ENCODE peak calls at places on chromosomes 4 and X, in eight cellular contexts. A is activated naive CD8-positive, alpha-beta T cell treated with anti-CD3 and anti-CD28 coated beads, Interleukin-2, amount 50 U/mL, for 24 hours; D is GM13976; T is M059J; M is nucleus accumbens; B is stimulated activated CD4-positive, alpha-beta T cell treated with anti-CD3 and anti-CD28 coated beads, Interleukin-12 subunit alpha, Interleukin-12 subunit beta, amount 100 ng/mL, for 4 hours; Z is fibroblast of mammary gland; H is SK-N-MC. N is an unnamed sample.

GRCh38 chr4:8030121-8030781 is 90.6 kb upstream of the AFAP1 start:
- DNase-seq in A (no peak), D (no peak), T (no peak), M (no peak), B (no peak), Z (no peak), H (no peak), N (no peak)

GRCh38 chr4:78417603-78418002 is 134.0 kb upstream of the ANXA3 start:
- DNase-seq in A (no peak), D (no peak), T (no peak), M (no peak), B (no peak), Z (no peak), H (no peak), N (no peak)

GRCh38 chr4:86359944-86360478 is at the start of gene MAPK10:
- DNase-seq in A (peak), D (peak), T (peak), M (peak), B (peak), Z (peak), H (no peak), N (peak)

GRCh38 chrX:51852621-51853020 is 40.8 kb upstream of the MAGED1 start:
- DNase-seq in A (no peak), D (no peak), T (no peak), M (no peak), B (no peak), Z (no peak), H (peak), N (no peak)

GRCh38 chr4:168848977-168849687 is 160.9 kb downstream of the CBR4 start:
- DNase-seq in A (no peak), D (no peak), T (no peak), M (no peak), B (no peak), Z (no peak), H (peak), N (no peak)

GRCh38 chr4:69823481-69824186 is 36.3 kb downstream of the SULT1E1 start:
- DNase-seq in A (peak), D (no peak), T (peak), M (no peak), B (peak), Z (peak), H (no peak), N (no peak)

GRCh38 chrX:9285342-9285771 is 179.5 kb upstream of the TBL1X start:
- DNase-seq in A (peak), D (no peak), T (no peak), M (no peak), B (peak), Z (no peak), H (no peak), N (peak)

GRCh38 chr4:150280081-150280950 is 202.1 kb downstream of the DCLK2 start:
- DNase-seq in A (no peak), D (no peak), T (peak), M (no peak), B (no peak), Z (peak), H (no peak), N (no peak)

GRCh38 chr4:3225946-3226345 is 23.0 kb upstream of the MSANTD1 start:
- DNase-seq in A (no peak), D (no peak), T (no peak), M (no peak), B (no peak), Z (no peak), H (no peak), N (no peak)

GRCh38 chr4:175770555-175770954 is 41.5 kb downstream of the GPM6A start:
- DNase-seq in A (no peak), D (no peak), T (peak), M (no peak), B (no peak), Z (peak), H (no peak), N (no peak)

GRCh38 chr4:7153711-7154110 is 38.6 kb upstream of the SORCS2 start:
- DNase-seq in A (no peak), D (no peak), T (no peak), M (no peak), B (no peak), Z (no peak), H (no peak), N (no peak)

N was measured in stimulated activated naive CD8-positive, alpha-beta T cell treated with anti-CD3 and anti-CD28 coated beads, Interleukin-15, amount 100 ng/mL, for 72 hours.